ENCODE peak calls at places on chromosome 3, in seven cellular contexts. C is stomach, J is sigmoid colon, M is breast epithelium, T is GM12892, P is HL-60, S is Panc1. O is an unnamed sample.

GRCh38 chr3:54067060-54067459 is 55.3 kb upstream of the CACNA2D3 start:
- DNase-seq in T (no peak), M (no peak), P (no peak), J (no peak), S (no peak), C (no peak), O (no peak)

GRCh38 chr3:177229791-177230190 is 32.5 kb upstream of the TBL1XR1 start:
- DNase-seq in M (no peak), J (no peak), S (no peak), T (no peak), C (no peak), P (no peak), O (no peak)

GRCh38 chr3:50123394-50124361 is 31.4 kb upstream of the SEMA3F start:
- DNase-seq in M (peak), C (no peak), P (no peak), S (no peak), J (peak), T (no peak), O (no peak)

GRCh38 chr3:187025656-187026320 is 95.5 kb downstream of the ST6GAL1 start:
- DNase-seq in M (no peak), T (no peak), P (no peak), J (no peak), C (no peak), S (no peak), O (no peak)

GRCh38 chr3:58177747-58178527 is 32.8 kb downstream of the DNASE1L3 start:
- DNase-seq in M (peak), S (no peak), P (peak), T (peak), J (peak), C (peak), O (peak)

GRCh38 chr3:194040501-194041273 is 95.3 kb upstream of the HES1 start:
- DNase-seq in S (no peak), M (no peak), J (no peak), P (no peak), C (no peak), T (no peak), O (no peak)

GRCh38 chr3:11199902-11200678 is 45.8 kb downstream of the HRH1 start:
- DNase-seq in S (no peak), T (no peak), P (no peak), M (no peak), J (no peak), C (no peak), O (no peak)

GRCh38 chr3:138081371-138082084 is 33.9 kb downstream of the DZIP1L start:
- DNase-seq in M (no peak), J (no peak), P (no peak), S (no peak), T (no peak), C (no peak), O (no peak)

GRCh38 chr3:33883538-33884203 is 85.2 kb downstream of the PDCD6IP start:
- DNase-seq in S (peak), C (no peak), J (no peak), M (no peak), P (peak), T (no peak), O (peak)

GRCh38 chr3:66885326-66886000 is 112.6 kb upstream of the KBTBD8 start:
- DNase-seq in S (no peak), J (no peak), P (no peak), C (no peak), M (no peak), T (no peak), O (peak)

GRCh38 chr3:162892921-162893793 is 1396.5 kb downstream of the OTOL1 start:
- DNase-seq in J (no peak), S (no peak), C (no peak), P (no peak), T (no peak), M (no peak), O (no peak)

GRCh38 chr3:170258105-170258487 is 35.9 kb downstream of the PRKCI start:
- DNase-seq in S (no peak), C (no peak), P (no peak), J (no peak), M (no peak), T (no peak), O (peak)

GRCh38 chr3:105904251-105904650 is 35.4 kb upstream of the CBLB start:
- DNase-seq in C (no peak), P (no peak), T (no peak), J (no peak), S (no peak), M (no peak), O (no peak)

GRCh38 chr3:10400749-10401495 is 80.0 kb upstream of the SEC13 start:
- DNase-seq in M (no peak), J (no peak), P (no peak), C (no peak), S (no peak), T (no peak), O (no peak)

GRCh38 chr3:136078421-136079364 is 113.2 kb downstream of the PPP2R3A start:
- DNase-seq in T (no peak), P (no peak), S (peak), J (no peak), M (no peak), C (no peak), O (no peak)

GRCh38 chr3:143644370-143645089 is 203.7 kb downstream of the SLC9A9 start:
- DNase-seq in M (no peak), T (no peak), C (peak), P (no peak), J (no peak), S (peak), O (peak)

GRCh38 chr3:70606018-70606417 is 293.6 kb upstream of the MDFIC2 start:
- DNase-seq in C (no peak), T (no peak), J (no peak), S (no peak), P (no peak), M (no peak), O (no peak)

GRCh38 chr3:89179355-89179997 is 72.1 kb downstream of the EPHA3 start:
- DNase-seq in C (no peak), J (no peak), P (no peak), S (no peak), M (no peak), T (no peak), O (no peak)

GRCh38 chr3:151214459-151214858 is 11.4 kb upstream of the GPR171 start:
- DNase-seq in S (no peak), C (no peak), M (no peak), P (no peak), T (no peak), J (no peak), O (no peak)

GRCh38 chr3:183774631-183775030 is 50.7 kb downstream of the MAP6D1 start:
- DNase-seq in S (no peak), M (no peak), C (no peak), J (no peak), P (no peak), T (no peak), O (no peak)

GRCh38 chr3:8328971-8329370 is 172.7 kb upstream of the LMCD1 start:
- DNase-seq in P (no peak), J (no peak), C (no peak), T (no peak), M (no peak), S (no peak), O (no peak)

GRCh38 chr3:151096697-151097096 is 11.2 kb downstream of the MED12L start:
- DNase-seq in C (no peak), M (no peak), S (no peak), T (no peak), P (no peak), J (no peak), O (no peak)

GRCh38 chr3:122902326-122902725 is 107.5 kb downstream of the SLC49A4 start:
- DNase-seq in J (no peak), M (no peak), T (no peak), C (no peak), P (no peak), S (no peak), O (no peak)

GRCh38 chr3:130093741-130094391 is 12.2 kb downstream of the ALG1L2 start:
- DNase-seq in M (no peak), T (peak), J (no peak), P (peak), C (no peak), S (no peak), O (no peak)

GRCh38 chr3:135567223-135567622 is 398.3 kb upstream of the PPP2R3A start:
- DNase-seq in C (no peak), S (no peak), M (no peak), T (no peak), J (no peak), P (no peak), O (no peak)

GRCh38 chr3:78825118-78825857 is 942.5 kb downstream of the ROBO1 start:
- DNase-seq in M (no peak), C (no peak), P (no peak), J (no peak), S (no peak), T (no peak), O (no peak)

GRCh38 chr3:57942872-57943283 is 65.3 kb upstream of the FLNB start:
- DNase-seq in J (peak), S (no peak), P (no peak), C (peak), M (peak), T (no peak), O (no peak)

GRCh38 chr3:112351823-112352222 is 18.9 kb downstream of the CD200 start:
- DNase-seq in J (no peak), C (no peak), M (no peak), S (no peak), P (no peak), T (no peak), O (no peak)

GRCh38 chr3:117837391-117837790 is 1127.8 kb downstream of the TUSC7 start:
- DNase-seq in C (no peak), J (no peak), P (no peak), T (no peak), M (no peak), S (no peak), O (no peak)

GRCh38 chr3:4751057-4752051 is 227.9 kb upstream of the BHLHE40 start:
- DNase-seq in P (peak), C (no peak), S (no peak), J (no peak), T (no peak), M (no peak), O (no peak)
- TF ChIP-seq POLR2AphosphoS5 in P (no peak), C (no peak), S (no peak), J (no peak), T (peak), M (no peak), O (no peak)

DNA sequence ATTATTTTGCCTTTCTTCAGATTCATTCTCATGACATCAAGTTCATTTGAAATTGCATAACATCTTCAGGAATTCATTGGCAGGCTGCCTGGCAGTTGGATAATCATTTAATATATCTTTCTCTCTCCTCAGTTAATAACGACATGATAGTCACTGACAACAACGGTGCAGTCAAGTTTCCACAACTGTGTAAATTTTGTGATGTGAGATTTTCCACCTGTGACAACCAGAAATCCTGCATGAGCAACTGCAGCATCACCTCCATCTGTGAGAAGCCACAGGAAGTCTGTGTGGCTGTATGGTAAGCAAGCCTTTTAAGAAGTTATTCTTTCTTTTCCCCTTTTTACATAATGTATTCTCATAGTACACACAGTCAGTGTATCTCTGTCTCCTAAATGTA is 38.2 kb downstream of the TGFBR2 start:
- DNase-seq in S (no peak), P (no peak), T (no peak), C (peak), M (no peak), J (peak), O (no peak)
- TF ChIP-seq POLR2AphosphoS5 in S (no peak), P (peak), T (no peak), C (no peak), M (peak), J (peak), O (no peak)

GRCh38 chr3:154887869-154888268 is 192.2 kb upstream of the MME start:
- DNase-seq in T (no peak), C (no peak), S (no peak), P (no peak), M (no peak), J (no peak), O (no peak)
- TF ChIP-seq POLR2AphosphoS5 in T (no peak), C (no peak), S (no peak), P (no peak), M (no peak), J (no peak), O (no peak)

GRCh38 chr3:171828852-171829770 is 14.0 kb upstream of the TMEM212 start:
- DNase-seq in M (no peak), C (no peak), S (no peak), P (peak), J (no peak), T (no peak), O (no peak)
- TF ChIP-seq POLR2AphosphoS5 in M (no peak), C (no peak), S (no peak), P (no peak), J (no peak), T (no peak), O (no peak)

GRCh38 chr3:133754973-133755828 is 9.0 kb downstream of the TF start:
- DNase-seq in C (no peak), T (no peak), P (no peak), M (no peak), J (no peak), S (no peak), O (no peak)
- TF ChIP-seq POLR2AphosphoS5 in C (no peak), T (no peak), P (no peak), M (no peak), J (no peak), S (no peak), O (no peak)

GRCh38 chr3:161400650-161401049 is 29.3 kb upstream of the SPTSSB start:
- DNase-seq in P (no peak), M (no peak), S (no peak), C (no peak), T (no peak), J (no peak), O (no peak)

GRCh38 chr3:161405836-161406235 is 34.5 kb upstream of the SPTSSB start:
- DNase-seq in J (no peak), C (no peak), P (no peak), M (no peak), T (no peak), S (no peak), O (no peak)

GRCh38 chr3:161403251-161403650 is 31.9 kb upstream of the SPTSSB start:
- DNase-seq in J (no peak), C (no peak), T (no peak), P (no peak), M (no peak), S (no peak), O (no peak)

GRCh38 chr3:161405087-161405486 is 33.8 kb upstream of the SPTSSB start:
- DNase-seq in C (no peak), T (no peak), J (no peak), P (no peak), M (no peak), S (no peak), O (no peak)

DNA sequence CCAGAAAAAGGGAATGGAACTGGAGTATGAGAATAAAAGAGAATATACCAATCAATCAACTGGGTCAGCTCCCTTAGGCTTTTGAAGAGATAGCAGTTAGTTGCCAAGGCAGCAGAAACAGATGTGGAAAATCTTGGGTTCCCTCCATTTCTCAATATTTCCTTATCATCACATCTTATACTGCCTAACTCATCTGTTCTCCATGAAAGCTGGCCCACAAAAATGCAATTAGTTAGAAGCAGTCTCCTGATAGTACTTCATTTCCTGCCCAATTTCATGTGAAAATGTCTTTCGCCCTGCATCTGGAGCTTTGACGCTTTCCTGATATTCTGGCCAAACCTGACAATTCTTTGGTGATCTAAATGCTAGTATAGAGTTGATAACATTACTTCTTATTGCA is 30.1 kb upstream of the SPTSSB start:
- DNase-seq in J (no peak), C (no peak), T (no peak), M (no peak), P (no peak), S (no peak), O (no peak)
- TF ChIP-seq POLR2AphosphoS5 in J (no peak), C (no peak), T (no peak), M (no peak), P (no peak), S (no peak), O (no peak)